ENCODE peak calls at places on chromosomes 6 and 20, in nine cellular contexts. One of them, this sample, is unnamed.

GRCh38 chr6:168247456-168248147 is 72.0 kb downstream of the DACT2 start:
- DNase-seq in esophagus squamous epithelium: no peak
- DNase-seq in mucosa of descending colon: peak; percentile 81
- DNase-seq in MM.1S: peak; percentile 11
- DNase-seq in left lung: no peak
- DNase-seq in HCT116: no peak
- DNase-seq in left ventricle myocardium inferior: no peak
- DNase-seq in upper lobe of right lung: peak; percentile 69
- DNase-seq in GM06990: no peak
- DNase-seq in this sample: no peak

GRCh38 chr20:1392443-1392692 is 486 bp downstream of the FKBP1A start:
- DNase-seq in HCT116: no peak
- DNase-seq in esophagus squamous epithelium: no peak
- DNase-seq in GM06990: no peak
- DNase-seq in left lung: no peak
- DNase-seq in MM.1S: no peak
- DNase-seq in upper lobe of right lung: no peak
- DNase-seq in mucosa of descending colon: no peak
- DNase-seq in left ventricle myocardium inferior: no peak
- DNase-seq in this sample: no peak

GRCh38 chr20:37864275-37864674 is 38.7 kb upstream of the VSTM2L start:
- DNase-seq in mucosa of descending colon: no peak
- DNase-seq in esophagus squamous epithelium: no peak
- DNase-seq in GM06990: no peak
- DNase-seq in upper lobe of right lung: no peak
- DNase-seq in left ventricle myocardium inferior: no peak
- DNase-seq in left lung: no peak
- DNase-seq in HCT116: no peak
- DNase-seq in MM.1S: no peak
- DNase-seq in this sample: no peak

GRCh38 chr6:47256361-47256760 is 53.3 kb downstream of the TNFRSF21 start:
- DNase-seq in esophagus squamous epithelium: no peak
- DNase-seq in MM.1S: no peak
- DNase-seq in left lung: no peak
- DNase-seq in upper lobe of right lung: no peak
- DNase-seq in left ventricle myocardium inferior: no peak
- DNase-seq in mucosa of descending colon: no peak
- DNase-seq in HCT116: no peak
- DNase-seq in GM06990: no peak
- DNase-seq in this sample: no peak

GRCh38 chr6:42177514-42178364 is 4.6 kb downstream of the GUCA1A start:
- DNase-seq in GM06990: no peak
- DNase-seq in left ventricle myocardium inferior: no peak
- DNase-seq in HCT116: no peak
- DNase-seq in esophagus squamous epithelium: no peak
- DNase-seq in left lung: no peak
- DNase-seq in MM.1S: no peak
- DNase-seq in mucosa of descending colon: no peak
- DNase-seq in upper lobe of right lung: no peak
- DNase-seq in this sample: no peak

GRCh38 chr6:75143186-75143585 is 62.7 kb downstream of the COL12A1 start:
- DNase-seq in GM06990: no peak
- DNase-seq in left ventricle myocardium inferior: no peak
- DNase-seq in left lung: no peak
- DNase-seq in MM.1S: no peak
- DNase-seq in upper lobe of right lung: no peak
- DNase-seq in HCT116: no peak
- DNase-seq in mucosa of descending colon: no peak
- DNase-seq in esophagus squamous epithelium: no peak
- DNase-seq in this sample: no peak

GRCh38 chr6:139407718-139408222 is 33.3 kb upstream of the CITED2 start:
- DNase-seq in left ventricle myocardium inferior: no peak
- DNase-seq in GM06990: no peak
- DNase-seq in HCT116: no peak
- DNase-seq in upper lobe of right lung: no peak
- DNase-seq in left lung: no peak
- DNase-seq in mucosa of descending colon: no peak
- DNase-seq in esophagus squamous epithelium: no peak
- DNase-seq in MM.1S: no peak
- DNase-seq in this sample: no peak

GRCh38 chr20:41142914-41143313 is 5.6 kb downstream of the PLCG1 start:
- DNase-seq in left ventricle myocardium inferior: no peak
- DNase-seq in esophagus squamous epithelium: no peak
- DNase-seq in HCT116: no peak
- DNase-seq in upper lobe of right lung: peak; percentile 41
- DNase-seq in mucosa of descending colon: peak; percentile 24
- DNase-seq in MM.1S: no peak
- DNase-seq in GM06990: no peak
- DNase-seq in left lung: no peak
- DNase-seq in this sample: no peak

GRCh38 chr6:9927271-9927670 is 487.6 kb downstream of the TFAP2A start:
- DNase-seq in left ventricle myocardium inferior: no peak
- DNase-seq in HCT116: no peak
- DNase-seq in left lung: no peak
- DNase-seq in GM06990: no peak
- DNase-seq in mucosa of descending colon: no peak
- DNase-seq in MM.1S: no peak
- DNase-seq in esophagus squamous epithelium: no peak
- DNase-seq in upper lobe of right lung: no peak
- DNase-seq in this sample: no peak

GRCh38 chr6:69216127-69216526 is 580.7 kb downstream of the LMBRD1 start:
- DNase-seq in left lung: no peak
- DNase-seq in mucosa of descending colon: no peak
- DNase-seq in left ventricle myocardium inferior: no peak
- DNase-seq in upper lobe of right lung: no peak
- DNase-seq in HCT116: no peak
- DNase-seq in MM.1S: no peak
- DNase-seq in esophagus squamous epithelium: no peak
- DNase-seq in GM06990: no peak
- DNase-seq in this sample: no peak

GRCh38 chr20:10644458-10645204 is 29.2 kb downstream of the JAG1 start:
- DNase-seq in mucosa of descending colon: no peak
- DNase-seq in GM06990: no peak
- DNase-seq in left lung: no peak
- DNase-seq in left ventricle myocardium inferior: no peak
- DNase-seq in upper lobe of right lung: no peak
- DNase-seq in MM.1S: peak; percentile 46
- DNase-seq in HCT116: no peak
- DNase-seq in esophagus squamous epithelium: no peak
- DNase-seq in this sample: no peak

DNA sequence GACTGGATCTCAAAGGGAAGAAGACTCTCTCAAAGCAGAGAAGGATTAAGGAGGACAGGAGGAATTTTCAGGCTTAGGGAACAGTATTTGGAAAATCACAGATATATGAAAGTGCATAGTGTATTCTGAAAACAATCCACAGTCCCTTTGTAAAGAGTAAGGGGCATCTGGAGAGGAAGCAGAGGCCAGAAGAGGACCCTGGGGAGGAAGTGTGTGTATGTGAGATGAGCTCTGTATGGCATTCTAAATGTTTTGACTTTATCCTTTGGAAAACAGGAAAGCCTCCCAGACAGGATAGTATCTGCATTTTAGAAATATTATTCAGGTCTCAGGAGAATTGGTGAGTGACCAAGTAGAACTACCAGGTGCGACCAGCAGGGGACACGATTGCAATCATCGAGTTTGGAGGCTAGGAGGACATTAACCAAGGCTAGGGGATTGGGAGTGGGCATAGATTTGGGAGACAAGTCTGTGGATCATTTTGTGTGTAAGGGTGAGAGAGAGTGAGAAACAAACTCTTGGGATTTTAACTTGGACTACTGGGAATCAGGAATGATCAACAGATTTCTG is 38.3 kb upstream of the FAM184A start:
- DNase-seq in esophagus squamous epithelium: no peak
- DNase-seq in GM06990: no peak
- DNase-seq in left ventricle myocardium inferior: no peak
- DNase-seq in upper lobe of right lung: no peak
- DNase-seq in MM.1S: no peak
- DNase-seq in left lung: no peak
- DNase-seq in mucosa of descending colon: no peak
- DNase-seq in HCT116: no peak
- DNase-seq in this sample: no peak
- TF ChIP-seq CTCF in esophagus squamous epithelium: no peak
- TF ChIP-seq CTCF in GM06990: peak; percentile 31
- TF ChIP-seq CTCF in left ventricle myocardium inferior: peak; percentile 11
- TF ChIP-seq CTCF in upper lobe of right lung: no peak
- TF ChIP-seq CTCF in MM.1S: peak; percentile 46
- TF ChIP-seq CTCF in left lung: no peak
- TF ChIP-seq CTCF in mucosa of descending colon: no peak
- TF ChIP-seq CTCF in HCT116: peak; percentile 62
- TF ChIP-seq CTCF in this sample: no peak

DNA sequence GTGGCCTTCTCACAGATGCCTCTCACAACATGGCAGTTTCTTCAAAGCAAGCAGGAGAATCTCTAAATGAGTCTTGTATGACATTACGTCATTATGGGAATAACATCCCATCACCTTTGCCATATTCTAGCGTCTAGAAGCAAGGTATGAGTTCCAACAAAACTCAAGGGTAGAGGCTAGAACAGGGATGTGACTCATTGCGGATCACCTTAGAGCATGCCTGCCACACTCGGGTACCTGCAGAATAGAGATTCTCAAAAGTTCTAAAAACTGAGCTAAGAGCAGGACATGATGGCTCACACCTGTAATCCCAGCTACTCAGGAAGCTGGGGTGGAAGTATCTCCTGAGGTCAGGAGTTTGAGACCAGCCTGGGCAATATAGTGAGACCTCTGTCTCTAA is 182.8 kb downstream of the SLC16A10 start:
- DNase-seq in MM.1S: no peak
- DNase-seq in HCT116: no peak
- DNase-seq in left lung: no peak
- DNase-seq in mucosa of descending colon: no peak
- DNase-seq in upper lobe of right lung: no peak
- DNase-seq in GM06990: no peak
- DNase-seq in left ventricle myocardium inferior: no peak
- DNase-seq in esophagus squamous epithelium: no peak
- DNase-seq in this sample: no peak
- H3K36me3 ChIP-seq in MM.1S: no peaks in the 10 kb centered on the region
- H3K36me3 ChIP-seq in HCT116: peaks cover 16% of the 10 kb centered on the region
- H3K36me3 ChIP-seq in left lung: no peaks in the 10 kb centered on the region
- H3K36me3 ChIP-seq in mucosa of descending colon: no peaks in the 10 kb centered on the region
- H3K36me3 ChIP-seq in upper lobe of right lung: peaks cover 30% of the 10 kb centered on the region
- H3K36me3 ChIP-seq in GM06990: peaks cover 9% of the 10 kb centered on the region
- H3K36me3 ChIP-seq in left ventricle myocardium inferior: peaks cover 76% of the 10 kb centered on the region
- H3K36me3 ChIP-seq in esophagus squamous epithelium: no peaks in the 10 kb centered on the region
- H3K36me3 ChIP-seq in this sample: peaks cover 2% of the 10 kb centered on the region

GRCh38 chr6:147262943-147263342 is 58.7 kb downstream of the STXBP5 start:
- DNase-seq in esophagus squamous epithelium: no peak
- DNase-seq in left ventricle myocardium inferior: no peak
- DNase-seq in left lung: no peak
- DNase-seq in upper lobe of right lung: no peak
- DNase-seq in GM06990: no peak
- DNase-seq in mucosa of descending colon: no peak
- DNase-seq in MM.1S: no peak
- DNase-seq in HCT116: no peak
- DNase-seq in this sample: no peak

GRCh38 chr6:147266821-147267220 is 62.6 kb downstream of the STXBP5 start:
- DNase-seq in MM.1S: no peak
- DNase-seq in esophagus squamous epithelium: no peak
- DNase-seq in left ventricle myocardium inferior: no peak
- DNase-seq in upper lobe of right lung: no peak
- DNase-seq in mucosa of descending colon: no peak
- DNase-seq in left lung: no peak
- DNase-seq in GM06990: no peak
- DNase-seq in HCT116: no peak
- DNase-seq in this sample: no peak

GRCh38 chr6:147268254-147268653 is 64.0 kb downstream of the STXBP5 start:
- DNase-seq in left lung: no peak
- DNase-seq in mucosa of descending colon: no peak
- DNase-seq in upper lobe of right lung: no peak
- DNase-seq in HCT116: no peak
- DNase-seq in MM.1S: no peak
- DNase-seq in GM06990: no peak
- DNase-seq in left ventricle myocardium inferior: no peak
- DNase-seq in esophagus squamous epithelium: no peak
- DNase-seq in this sample: no peak

DNA sequence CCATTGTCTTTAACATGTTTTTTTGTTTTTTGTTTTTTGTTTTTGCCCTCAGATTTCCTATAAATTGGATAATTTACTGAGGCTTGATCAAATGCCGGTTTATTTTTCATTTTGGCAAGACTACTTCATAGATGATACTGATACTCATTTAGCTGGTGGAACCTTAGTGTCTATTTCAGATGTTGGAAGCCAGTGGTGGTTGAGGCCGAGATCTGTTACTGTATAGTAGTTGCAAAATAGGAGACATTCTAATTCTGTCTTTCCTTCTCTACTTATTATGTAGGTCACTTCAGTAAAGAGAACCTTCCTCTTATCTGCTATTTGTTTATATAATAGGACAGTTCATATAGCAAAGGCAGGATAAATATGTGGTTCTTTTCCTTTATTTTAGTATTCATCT is 63.4 kb downstream of the STXBP5 start:
- DNase-seq in MM.1S: no peak
- DNase-seq in upper lobe of right lung: no peak
- DNase-seq in GM06990: no peak
- DNase-seq in left lung: no peak
- DNase-seq in left ventricle myocardium inferior: no peak
- DNase-seq in esophagus squamous epithelium: no peak
- DNase-seq in mucosa of descending colon: no peak
- DNase-seq in HCT116: no peak
- DNase-seq in this sample: no peak
- TF ChIP-seq CTCF in MM.1S: no peak
- TF ChIP-seq CTCF in upper lobe of right lung: no peak
- TF ChIP-seq CTCF in GM06990: no peak
- TF ChIP-seq CTCF in left lung: no peak
- TF ChIP-seq CTCF in left ventricle myocardium inferior: no peak
- TF ChIP-seq CTCF in esophagus squamous epithelium: no peak
- TF ChIP-seq CTCF in mucosa of descending colon: no peak
- TF ChIP-seq CTCF in HCT116: no peak
- TF ChIP-seq CTCF in this sample: no peak

DNA sequence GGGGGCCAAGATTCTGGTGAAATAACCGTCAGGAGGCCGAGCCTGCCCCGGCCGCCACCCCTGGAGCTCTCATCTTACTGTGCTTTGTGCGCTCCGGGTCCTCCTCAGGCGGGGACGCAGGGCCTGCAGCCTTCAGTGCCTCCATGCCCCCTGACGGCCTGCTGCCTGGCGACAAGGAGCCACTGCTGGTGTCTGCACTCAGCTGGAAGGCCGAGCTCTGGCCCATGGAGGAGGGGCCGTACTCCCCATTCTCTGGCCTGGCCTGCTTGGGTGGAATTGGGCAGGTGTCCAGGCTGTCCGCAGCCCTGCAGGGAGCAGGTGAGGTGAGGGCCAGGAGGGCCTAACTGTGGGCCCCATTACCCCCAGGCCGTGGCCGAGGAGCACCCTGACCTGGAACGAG is 5.3 kb downstream of the ZNF512B start:
- DNase-seq in esophagus squamous epithelium: no peak
- DNase-seq in left lung: peak; percentile 77
- DNase-seq in MM.1S: no peak
- DNase-seq in mucosa of descending colon: peak; percentile 25
- DNase-seq in left ventricle myocardium inferior: peak; percentile 14
- DNase-seq in GM06990: no peak
- DNase-seq in HCT116: no peak
- DNase-seq in upper lobe of right lung: no peak
- DNase-seq in this sample: peak; percentile 45
- H3K36me3 ChIP-seq in esophagus squamous epithelium: peaks cover 38% of the 10 kb centered on the region
- H3K36me3 ChIP-seq in left lung: no peaks in the 10 kb centered on the region
- H3K36me3 ChIP-seq in MM.1S: no peaks in the 10 kb centered on the region
- H3K36me3 ChIP-seq in mucosa of descending colon: no peaks in the 10 kb centered on the region
- H3K36me3 ChIP-seq in left ventricle myocardium inferior: peaks cover 57% of the 10 kb centered on the region
- H3K36me3 ChIP-seq in GM06990: peaks cover 29% of the 10 kb centered on the region
- H3K36me3 ChIP-seq in HCT116: no peaks in the 10 kb centered on the region
- H3K36me3 ChIP-seq in upper lobe of right lung: peaks cover 50% of the 10 kb centered on the region
- H3K36me3 ChIP-seq in this sample: peaks cover 27% of the 10 kb centered on the region

GRCh38 chr6:169617562-169617961 is 84.3 kb downstream of the WDR27 start:
- DNase-seq in MM.1S: no peak
- DNase-seq in upper lobe of right lung: no peak
- DNase-seq in mucosa of descending colon: no peak
- DNase-seq in left ventricle myocardium inferior: no peak
- DNase-seq in left lung: no peak
- DNase-seq in HCT116: no peak
- DNase-seq in GM06990: no peak
- DNase-seq in esophagus squamous epithelium: no peak
- DNase-seq in this sample: no peak
- TF ChIP-seq CTCF in MM.1S: no peak
- TF ChIP-seq CTCF in upper lobe of right lung: no peak
- TF ChIP-seq CTCF in mucosa of descending colon: no peak
- TF ChIP-seq CTCF in left ventricle myocardium inferior: no peak
- TF ChIP-seq CTCF in left lung: no peak
- TF ChIP-seq CTCF in HCT116: no peak
- TF ChIP-seq CTCF in GM06990: no peak
- TF ChIP-seq CTCF in esophagus squamous epithelium: no peak
- TF ChIP-seq CTCF in this sample: no peak